ENCODE peak calls at places on chromosomes 12 and 14, in eight cellular contexts. D is psoas muscle, O is pancreas, J is cardiac muscle cell, H is gastrocnemius medialis, T is uterus, M is ovary, Y is SJSA1. A is an unnamed sample.

GRCh38 chr14:26527095-26527494 is 70.7 kb downstream of the NOVA1 start:
- DNase-seq in O (no peak), M (no peak), T (no peak), Y (no peak), J (no peak), H (no peak), D (no peak), A (no peak)

GRCh38 chr12:130375888-130376287 is 38.2 kb downstream of the PIWIL1 start:
- DNase-seq in M (no peak), O (no peak), D (no peak), Y (no peak), H (no peak), J (no peak), T (no peak), A (no peak)

GRCh38 chr14:77760381-77761204 is at the start of gene SNW1:
- DNase-seq in J (peak; percentile 96), M (peak; percentile 89), Y (peak; percentile 90), T (peak; percentile 93), O (peak; percentile 91), H (peak; percentile 89), D (peak; percentile 91), A (peak; percentile 82)

GRCh38 chr12:127819066-127819465 is 447.9 kb upstream of the TMEM132C start:
- DNase-seq in M (no peak), H (no peak), D (no peak), Y (no peak), O (no peak), T (no peak), J (no peak), A (no peak)

GRCh38 chr12:24798335-24798734 is 150.6 kb downstream of the BCAT1 start:
- DNase-seq in O (no peak), M (no peak), T (no peak), Y (no peak), J (no peak), D (no peak), H (no peak), A (no peak)

GRCh38 chr12:102510463-102510862 is 30.1 kb upstream of the IGF1 start:
- DNase-seq in O (no peak), J (no peak), M (no peak), H (no peak), Y (no peak), T (no peak), D (no peak), A (no peak)

GRCh38 chr14:95549656-95550585 is 15.1 kb downstream of the GLRX5 start:
- DNase-seq in O (no peak), T (no peak), J (no peak), Y (no peak), M (no peak), D (no peak), H (no peak), A (no peak)

GRCh38 chr14:104942586-104942985 is 17.9 kb downstream of the PLD4 start:
- DNase-seq in H (no peak), Y (no peak), M (no peak), D (no peak), T (no peak), O (no peak), J (no peak), A (no peak)

GRCh38 chr12:63917864-63918742 is 73.6 kb downstream of the SRGAP1 start:
- DNase-seq in J (no peak), Y (peak; percentile 66), M (no peak), D (no peak), T (peak; percentile 33), O (no peak), H (no peak), A (no peak)

GRCh38 chr14:94036328-94037167 is 10.4 kb downstream of the OTUB2 start:
- DNase-seq in H (peak; percentile 32), Y (peak; percentile 62), T (peak; percentile 51), J (peak; percentile 84), O (peak; percentile 79), M (peak; percentile 36), D (peak; percentile 67), A (peak; percentile 55)

GRCh38 chr12:48388938-48389337 is 38.2 kb upstream of the ZNF641 start:
- DNase-seq in D (no peak), Y (no peak), O (no peak), T (no peak), M (no peak), J (no peak), H (no peak), A (no peak)

GRCh38 chr12:53569174-53569557 is 57.0 kb downstream of the ATF7 start:
- DNase-seq in O (no peak), Y (no peak), M (no peak), T (no peak), D (no peak), H (no peak), J (no peak), A (peak; percentile 27)

GRCh38 chr12:30806989-30807694 is 52.4 kb upstream of the CAPRIN2 start:
- DNase-seq in H (no peak), O (peak; percentile 56), D (no peak), M (no peak), Y (no peak), J (peak; percentile 76), T (peak; percentile 33), A (peak; percentile 85)

GRCh38 chr14:30267141-30267540 is 291.8 kb upstream of the G2E3 start:
- DNase-seq in T (no peak), Y (no peak), H (no peak), O (no peak), M (no peak), D (no peak), J (no peak), A (no peak)

GRCh38 chr12:98736352-98737326 is 91.5 kb downstream of the APAF1 start:
- DNase-seq in H (no peak), D (no peak), J (no peak), Y (no peak), O (no peak), T (no peak), M (no peak), A (no peak)

GRCh38 chr12:131557310-131557709 is 153.6 kb upstream of the SFSWAP start:
- DNase-seq in H (no peak), M (no peak), Y (no peak), O (no peak), J (no peak), D (no peak), T (no peak), A (no peak)

GRCh38 chr14:53767566-53767965 is 189.1 kb downstream of the BMP4 start:
- DNase-seq in H (no peak), J (peak; percentile 55), T (no peak), D (no peak), M (no peak), Y (no peak), O (no peak), A (no peak)
- H3K4me1 ChIP-seq in H (no peaks in the 10 kb centered on the region), J (peaks cover 9% of the 10 kb centered on the region), T (no peaks in the 10 kb centered on the region), D (no peaks in the 10 kb centered on the region), M (no peaks in the 10 kb centered on the region), Y (no peaks in the 10 kb centered on the region), O (no peaks in the 10 kb centered on the region), A (no peaks in the 10 kb centered on the region)

GRCh38 chr12:103965255-103965589 is 450 bp upstream of the TDG start:
- DNase-seq in T (no peak), O (no peak), M (no peak), D (no peak), J (no peak), H (no peak), Y (no peak), A (no peak)
- H3K4me1 ChIP-seq in T (no peaks in the 10 kb centered on the region), O (peaks cover 6% of the 10 kb centered on the region), M (peaks cover 9% of the 10 kb centered on the region), D (peaks cover 47% of the 10 kb centered on the region), J (peaks cover 15% of the 10 kb centered on the region), H (peaks cover 33% of the 10 kb centered on the region), Y (peaks cover 22% of the 10 kb centered on the region), A (peaks cover 2% of the 10 kb centered on the region)

DNA sequence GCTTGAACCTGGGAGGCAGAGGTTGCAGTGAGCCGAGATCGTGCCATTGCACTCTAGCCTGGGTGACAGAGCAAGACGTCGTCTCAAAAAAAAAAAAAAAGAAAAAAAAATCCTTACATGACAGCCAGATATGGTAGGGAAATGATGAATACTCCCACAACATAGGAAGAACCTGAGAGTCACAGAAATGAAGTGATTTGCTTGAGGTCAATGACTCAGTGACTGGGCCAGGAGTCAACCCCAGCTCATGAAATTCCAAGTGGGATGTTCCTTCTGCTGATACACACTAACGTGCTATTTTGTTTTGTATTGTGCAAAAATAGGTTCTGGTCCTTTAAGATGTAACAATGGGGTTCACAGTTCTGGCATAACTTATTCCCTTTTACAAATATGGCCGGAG is 9.0 kb downstream of the RHOF start:
- DNase-seq in D (no peak), H (no peak), O (no peak), Y (no peak), J (no peak), M (no peak), T (peak; percentile 71), A (no peak)
- H3K4me1 ChIP-seq in D (peaks cover 28% of the 10 kb centered on the region), H (peaks cover 17% of the 10 kb centered on the region), O (peaks cover 3% of the 10 kb centered on the region), Y (peaks cover 24% of the 10 kb centered on the region), J (peaks cover 15% of the 10 kb centered on the region), M (peaks cover 2% of the 10 kb centered on the region), T (peaks cover 5% of the 10 kb centered on the region), A (peaks cover 22% of the 10 kb centered on the region)

DNA sequence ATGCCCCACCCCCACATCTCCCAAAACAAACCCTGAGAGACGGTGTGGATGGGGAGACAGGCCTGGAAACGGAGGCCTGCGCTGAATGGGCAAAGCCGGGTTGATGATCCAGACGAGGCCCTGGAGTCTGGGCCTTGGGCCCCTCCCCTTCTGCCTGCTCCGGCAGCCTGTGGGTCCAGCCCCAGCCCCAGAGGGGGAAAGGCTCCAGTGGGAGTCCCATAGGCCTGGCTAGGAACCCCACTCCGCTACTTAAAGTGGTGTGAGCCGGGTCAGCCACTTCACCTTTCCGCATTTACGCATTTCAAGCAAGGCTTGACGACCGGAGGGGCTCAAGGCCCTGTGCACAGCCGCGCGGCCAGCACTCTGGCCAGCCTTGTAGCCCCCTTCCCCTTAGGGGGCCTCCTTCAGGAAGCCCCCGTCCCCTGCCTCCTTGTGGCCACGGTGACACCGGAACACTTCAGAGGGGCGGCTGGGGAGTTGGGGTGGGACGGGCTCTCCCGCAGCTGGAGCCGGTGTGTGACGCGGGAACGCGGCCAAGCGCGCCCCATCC is 608 bp upstream of the TNFAIP2 start:
- DNase-seq in J (no peak), T (no peak), Y (no peak), H (no peak), M (peak; percentile 20), D (peak; percentile 44), O (no peak), A (no peak)
- H3K4me1 ChIP-seq in J (no peaks in the 10 kb centered on the region), T (no peaks in the 10 kb centered on the region), Y (peaks cover 28% of the 10 kb centered on the region), H (peaks cover 45% of the 10 kb centered on the region), M (peaks cover 20% of the 10 kb centered on the region), D (peaks cover 52% of the 10 kb centered on the region), O (peaks cover 7% of the 10 kb centered on the region), A (peaks cover 8% of the 10 kb centered on the region)

GRCh38 chr12:90257927-90258624 is 549.4 kb upstream of the ATP2B1 start:
- DNase-seq in J (no peak), Y (no peak), M (no peak), D (no peak), O (no peak), H (no peak), T (no peak), A (no peak)

GRCh38 chr12:90261283-90261682 is 552.6 kb upstream of the ATP2B1 start:
- DNase-seq in O (no peak), D (no peak), M (no peak), H (no peak), Y (no peak), J (peak; percentile 1), T (no peak), A (no peak)

GRCh38 chr12:90260136-90260535 is 551.5 kb upstream of the ATP2B1 start:
- DNase-seq in O (no peak), T (no peak), J (no peak), M (no peak), D (no peak), Y (no peak), H (no peak), A (no peak)

DNA sequence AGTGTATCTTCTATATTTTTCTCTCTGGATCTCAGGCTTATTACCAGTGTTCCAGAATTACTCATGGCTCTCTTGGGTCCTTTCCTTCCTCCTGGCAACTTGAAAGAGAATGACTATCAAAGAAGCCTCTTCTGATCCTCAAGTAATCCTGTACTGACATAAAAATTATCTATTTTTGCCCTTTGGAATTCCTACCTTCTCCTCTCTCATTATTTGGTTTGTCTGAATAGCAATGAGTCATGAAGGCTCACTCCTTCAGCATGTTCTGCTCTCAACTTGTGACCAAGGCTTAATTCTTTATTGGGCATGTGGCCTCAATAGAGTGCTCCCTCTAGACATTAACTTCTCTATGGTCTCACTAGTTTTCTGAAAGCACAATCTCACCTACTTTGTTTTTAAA is 553.6 kb upstream of the ATP2B1 start:
- DNase-seq in Y (no peak), J (no peak), T (no peak), D (no peak), H (no peak), M (no peak), O (no peak), A (no peak)
- H3K4me1 ChIP-seq in Y (no peaks in the 10 kb centered on the region), J (peaks cover 10% of the 10 kb centered on the region), T (no peaks in the 10 kb centered on the region), D (peaks cover 7% of the 10 kb centered on the region), H (no peaks in the 10 kb centered on the region), M (peaks cover 4% of the 10 kb centered on the region), O (no peaks in the 10 kb centered on the region), A (no peaks in the 10 kb centered on the region)